ENCODE peak calls at places on chromosomes 5 and 9, in eight cellular contexts. W is OCI-LY7; J is right atrium auricular region; E is MM.1S; K is GM12878; F is CD8-positive, alpha-beta T cell; Y is HCT116; Q is heart right ventricle. P is an unnamed sample. For H3K36me3, the result is how much of the 10 kb centered on the place peaks cover.

GRCh38 chr9:38641985-38642864 is 21.8 kb upstream of the ANKRD18A start:
- DNase-seq in Q (no peak), Y (peak), J (no peak), E (peak), F (no peak), K (no peak), W (no peak), P (no peak)

GRCh38 chr5:76403963-76404693 is 1.0 kb downstream of the IQGAP2 start:
- DNase-seq in K (peak), F (peak), E (peak), J (no peak), Y (no peak), W (peak), Q (no peak), P (peak)

GRCh38 chr9:30758726-30759446 is 1625.6 kb upstream of the ACO1 start:
- DNase-seq in F (no peak), Y (no peak), Q (no peak), K (no peak), E (no peak), J (no peak), W (no peak), P (no peak)

GRCh38 chr9:89872426-89872912 is 267.7 kb downstream of the GADD45G start:
- DNase-seq in E (no peak), K (no peak), Q (no peak), Y (no peak), W (no peak), F (no peak), J (no peak), P (no peak)

GRCh38 chr9:15837079-15837679 is 284.3 kb downstream of the CCDC171 start:
- DNase-seq in Y (peak), K (peak), E (peak), W (peak), F (no peak), J (no peak), Q (peak), P (no peak)

GRCh38 chr5:125049721-125050357 is 303.4 kb upstream of the ZNF608 start:
- DNase-seq in K (no peak), Y (no peak), J (no peak), W (no peak), Q (no peak), F (no peak), E (no peak), P (no peak)

GRCh38 chr5:113336975-113337374 is 97.8 kb downstream of the TSSK1B start:
- DNase-seq in E (peak), F (no peak), Y (peak), Q (peak), W (peak), J (peak), K (no peak), P (no peak)

GRCh38 chr9:77897292-77897691 is 134.3 kb downstream of the GNAQ start:
- DNase-seq in F (no peak), W (peak), J (no peak), Y (no peak), K (no peak), Q (peak), E (no peak), P (no peak)

GRCh38 chr9:78049484-78049883 is 17.9 kb upstream of the GNAQ start:
- DNase-seq in K (no peak), Y (no peak), J (no peak), F (no peak), E (no peak), W (no peak), Q (no peak), P (no peak)

GRCh38 chr5:108655750-108656450 is 91.8 kb upstream of the FER start:
- DNase-seq in J (no peak), Y (no peak), Q (no peak), K (no peak), F (no peak), E (no peak), W (no peak), P (no peak)

GRCh38 chr5:92769986-92770385 is 811.0 kb downstream of the NR2F1-AS1 start:
- DNase-seq in Q (no peak), E (no peak), Y (no peak), W (no peak), F (no peak), J (no peak), K (no peak), P (no peak)

GRCh38 chr9:108136646-108137045 is 647.1 kb upstream of the KLF4 start:
- DNase-seq in J (no peak), F (no peak), Y (no peak), K (no peak), Q (no peak), W (no peak), E (no peak), P (no peak)

GRCh38 chr5:157361865-157362465 is 96.0 kb downstream of the CYFIP2 start:
- DNase-seq in Q (no peak), E (no peak), J (peak), K (no peak), F (no peak), W (no peak), Y (no peak), P (no peak)

GRCh38 chr5:141760193-141760592 is 78.2 kb upstream of the ARAP3 start:
- DNase-seq in E (no peak), Y (no peak), K (no peak), J (no peak), Q (no peak), F (no peak), W (peak), P (no peak)

GRCh38 chr5:113081091-113081490 is 104.5 kb downstream of the DCP2 start:
- DNase-seq in F (no peak), W (no peak), J (no peak), K (no peak), Q (no peak), E (no peak), Y (no peak), P (no peak)

GRCh38 chr9:32508728-32509127 is 17.3 kb downstream of the RIGI start:
- DNase-seq in W (no peak), F (no peak), Y (no peak), K (no peak), J (no peak), E (no peak), Q (no peak), P (no peak)

GRCh38 chr5:155978805-155979204 is 348.2 kb upstream of the SGCD start:
- DNase-seq in J (no peak), F (no peak), Y (no peak), Q (peak), E (no peak), W (no peak), K (no peak), P (no peak)

GRCh38 chr5:142722146-142722545 is 36.3 kb upstream of the FGF1 start:
- DNase-seq in J (no peak), F (no peak), Q (no peak), E (no peak), Y (no peak), W (no peak), K (no peak), P (no peak)

GRCh38 chr9:87464110-87464991 is 33.3 kb upstream of the DAPK1 start:
- DNase-seq in F (no peak), Q (no peak), K (peak), Y (no peak), J (no peak), E (no peak), W (no peak), P (no peak)

GRCh38 chr5:159678800-159679392 is 237.4 kb upstream of the ADRA1B start:
- DNase-seq in J (no peak), Q (no peak), F (no peak), W (no peak), E (no peak), K (no peak), Y (no peak), P (no peak)

GRCh38 chr9:4012446-4012845 is 287.4 kb downstream of the GLIS3 start:
- DNase-seq in Y (no peak), K (no peak), W (no peak), J (no peak), Q (no peak), E (no peak), F (no peak), P (no peak)

GRCh38 chr5:169356181-169356580 is 55.2 kb upstream of the SLIT3 start:
- DNase-seq in F (no peak), K (no peak), Q (no peak), W (no peak), E (no peak), Y (no peak), J (no peak), P (no peak)

GRCh38 chr5:180439911-180440769 is 54.0 kb upstream of the CNOT6 start:
- DNase-seq in Q (no peak), J (no peak), E (no peak), F (no peak), Y (no peak), W (no peak), K (no peak), P (no peak)

GRCh38 chr5:102049517-102049916 is 246.6 kb downstream of the SLCO4C1 start:
- DNase-seq in K (no peak), F (no peak), Q (no peak), E (peak), W (no peak), J (no peak), Y (no peak), P (no peak)

GRCh38 chr9:127015926-127016512 is 101.4 kb downstream of the RALGPS1 start:
- DNase-seq in Y (no peak), W (no peak), F (no peak), Q (no peak), J (no peak), K (no peak), E (no peak), P (no peak)

GRCh38 chr5:127029513-127030258 is 672 bp downstream of the MARCHF3 start:
- DNase-seq in Y (peak), F (no peak), E (peak), W (peak), J (peak), Q (peak), K (no peak), P (peak)

GRCh38 chr9:91421022-91421765 is 2.4 kb downstream of the NFIL3 start:
- DNase-seq in J (no peak), F (no peak), E (peak), Q (peak), Y (no peak), K (no peak), W (no peak), P (peak)

GRCh38 chr9:70398145-70398556 is 16.3 kb downstream of the KLF9 start:
- DNase-seq in Y (no peak), J (no peak), F (no peak), Q (no peak), W (peak), E (no peak), K (peak), P (no peak)

GRCh38 chr5:177301503-177302165 is 1.9 kb downstream of the RAB24 start:
- DNase-seq in J (no peak), W (no peak), K (no peak), Y (no peak), F (no peak), Q (no peak), E (peak), P (no peak)

GRCh38 chr5:129718766-129719165 is 29.1 kb upstream of the MINAR2 start:
- DNase-seq in Y (no peak), E (no peak), F (no peak), Q (no peak), K (no peak), J (no peak), W (no peak), P (no peak)

GRCh38 chr9:123073991-123074422 is 40.5 kb downstream of the GPR21 start:
- DNase-seq in E (no peak), Q (no peak), K (no peak), F (no peak), W (no peak), J (no peak), Y (no peak), P (no peak)

GRCh38 chr9:35733109-35733541 is 659 bp downstream of the CREB3 start:
- DNase-seq in W (peak), E (peak), Q (no peak), J (no peak), Y (peak), F (no peak), K (no peak), P (no peak)

GRCh38 chr9:35730486-35730854 is 1.5 kb downstream of the TLN1 start:
- DNase-seq in W (no peak), K (no peak), Y (no peak), J (no peak), Q (no peak), F (no peak), E (no peak), P (no peak)

GRCh38 chr9:35734096-35734495 is 1.6 kb downstream of the CREB3 start:
- DNase-seq in K (no peak), W (no peak), F (no peak), Y (no peak), J (no peak), Q (no peak), E (no peak), P (no peak)

GRCh38 chr9:35731415-35732184 is 395 bp downstream of the TLN1 start:
- DNase-seq in K (no peak), E (no peak), Q (no peak), W (no peak), Y (no peak), J (peak), F (no peak), P (no peak)

GRCh38 chr9:35732185-35733108 is at the start of the genes CREB3 and TLN1:
- DNase-seq in W (peak), Y (peak), K (peak), J (peak), Q (peak), F (peak), E (peak), P (peak)
- TF ChIP-seq CTCF in W (peak), Y (no peak), K (no peak), J (no peak), Q (no peak), F (no peak), E (peak), P (no peak)

GRCh38 chr9:110960288-110960687 is 78.0 kb downstream of the LPAR1 start:
- DNase-seq in K (no peak), Y (no peak), Q (no peak), E (no peak), W (no peak), F (no peak), J (no peak), P (no peak)
- H3K36me3 ChIP-seq in K (under half), Y (under half), Q (under half), E (under half), W (under half), F (under half), J (under half), P (under half)

GRCh38 chr9:125559894-125560293 is 147.1 kb downstream of the MAPKAP1 start:
- DNase-seq in K (no peak), Q (no peak), Y (no peak), E (no peak), F (no peak), J (no peak), W (no peak), P (no peak)

GRCh38 chr9:125559194-125559593 is 147.8 kb downstream of the MAPKAP1 start:
- DNase-seq in F (no peak), Q (no peak), W (no peak), E (no peak), Y (no peak), J (no peak), K (no peak), P (no peak)

GRCh38 chr9:125556046-125556445 is 151.0 kb downstream of the MAPKAP1 start:
- DNase-seq in Y (no peak), W (no peak), J (no peak), F (no peak), K (no peak), E (no peak), Q (no peak), P (no peak)

GRCh38 chr9:125561497-125562148 is 145.4 kb downstream of the MAPKAP1 start:
- DNase-seq in F (no peak), Y (no peak), W (peak), J (no peak), Q (no peak), K (peak), E (peak), P (no peak)

GRCh38 chr9:125558453-125559084 is 148.4 kb downstream of the MAPKAP1 start:
- DNase-seq in E (peak), W (peak), Y (peak), F (peak), J (no peak), Q (peak), K (peak), P (peak)
- TF ChIP-seq CTCF in E (peak), W (peak), Y (peak), F (peak), J (peak), Q (peak), K (peak), P (peak)

GRCh38 chr5:75342836-75343235 is 5.8 kb downstream of the HMGCR start:
- DNase-seq in E (no peak), K (no peak), W (no peak), F (no peak), J (no peak), Q (no peak), Y (no peak), P (no peak)

GRCh38 chr5:75349663-75350062 is 12.6 kb downstream of the HMGCR start:
- DNase-seq in F (no peak), E (no peak), Y (no peak), K (no peak), W (no peak), J (no peak), Q (no peak), P (no peak)

GRCh38 chr5:75351058-75351926 is 14.3 kb downstream of the HMGCR start:
- DNase-seq in J (no peak), F (no peak), Q (no peak), Y (no peak), W (no peak), K (no peak), E (peak), P (no peak)

DNA sequence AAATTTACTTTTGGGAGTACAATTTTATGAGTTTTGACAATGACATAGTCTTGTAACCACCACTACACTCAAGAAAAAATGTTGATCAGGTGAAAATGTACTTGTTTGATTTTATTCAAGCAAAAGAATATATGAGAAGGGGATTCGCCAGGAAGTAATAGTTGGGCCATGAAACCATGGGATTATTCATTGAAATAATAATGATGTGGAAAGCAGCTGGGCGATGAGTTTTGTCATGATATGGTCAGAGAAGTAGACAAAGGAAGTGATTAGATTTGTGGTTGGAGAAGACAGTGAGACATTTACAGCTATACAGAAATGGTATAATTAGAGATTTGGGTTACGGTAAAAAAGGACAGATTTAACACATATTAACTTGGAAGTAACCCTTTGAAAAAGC is 11.2 kb downstream of the HMGCR start:
- DNase-seq in Y (no peak), J (no peak), K (no peak), Q (no peak), E (no peak), F (no peak), W (no peak), P (no peak)
- H3K36me3 ChIP-seq in Y (half or more), J (half or more), K (under half), Q (under half), E (under half), F (under half), W (half or more), P (half or more)

P was measured in ascending aorta.